ENCODE peak calls at places on chromosomes 13 and 19, in five cellular contexts. V is Calu3, L is choroid plexus epithelial cell, T is epithelial cell of esophagus, A is bronchial epithelial cell. W is an unnamed sample.

GRCh38 chr13:47813683-47814082 is 187.4 kb downstream of the SUCLA2 start:
- DNase-seq in V (no peak), L (no peak), T (no peak), A (no peak), W (no peak)

GRCh38 chr13:99916366-99917103 is 55.0 kb downstream of the ZIC5 start:
- DNase-seq in V (peak), L (peak), T (peak), A (peak), W (no peak)

GRCh38 chr13:91817250-91817649 is 418.8 kb downstream of the GPC5 start:
- DNase-seq in V (no peak), L (peak), T (no peak), A (no peak), W (no peak)

GRCh38 chr19:34990578-34991192 is 9.4 kb upstream of the GRAMD1A start:
- DNase-seq in V (no peak), L (no peak), T (no peak), A (no peak), W (no peak)

GRCh38 chr13:98975822-98976261 is 2.0 kb downstream of the DOCK9 start:
- DNase-seq in V (no peak), L (peak), T (peak), A (no peak), W (no peak)

GRCh38 chr13:95301947-95302386 is 716 bp upstream of the ABCC4 start:
- DNase-seq in V (no peak), L (no peak), T (no peak), A (no peak), W (no peak)

GRCh38 chr19:18649371-18650047 is 12.7 kb downstream of the KLHL26 start:
- DNase-seq in V (no peak), L (peak), T (peak), A (peak), W (peak)

GRCh38 chr19:5290336-5291262 is 50.0 kb downstream of the PTPRS start:
- DNase-seq in V (no peak), L (no peak), T (no peak), A (no peak), W (no peak)

GRCh38 chr19:48962849-48963165 is 2.3 kb upstream of the FTL start:
- DNase-seq in V (no peak), L (no peak), T (no peak), A (no peak), W (no peak)

GRCh38 chr13:90867336-90867683 is 480.2 kb upstream of the MIR17HG start:
- DNase-seq in V (peak), L (peak), T (peak), A (peak), W (peak)

GRCh38 chr13:98798849-98799645 is 46.6 kb upstream of the SLC15A1 start:
- DNase-seq in V (no peak), L (peak), T (no peak), A (no peak), W (no peak)

GRCh38 chr13:94247890-94248289 is 231.6 kb downstream of the DCT start:
- DNase-seq in V (no peak), L (no peak), T (peak), A (no peak), W (no peak)

GRCh38 chr19:39916851-39917396 is 17.5 kb downstream of the FCGBP start:
- DNase-seq in V (no peak), L (peak), T (no peak), A (no peak), W (no peak)

GRCh38 chr19:23403581-23404324 is 8.5 kb upstream of the ZNF91 start:
- DNase-seq in V (no peak), L (no peak), T (no peak), A (no peak), W (no peak)

GRCh38 chr19:15154002-15154612 is 46.7 kb downstream of the NOTCH3 start:
- DNase-seq in V (peak), L (peak), T (peak), A (peak), W (peak)

GRCh38 chr19:12838182-12838890 is at the start of gene MAST1:
- DNase-seq in V (peak), L (no peak), T (peak), A (no peak), W (peak)

GRCh38 chr13:21034602-21035190 is 26.7 kb downstream of the LATS2 start:
- DNase-seq in V (peak), L (peak), T (no peak), A (no peak), W (no peak)
- TF ChIP-seq CTCF in V (no peak), L (peak), T (no peak), A (no peak), W (peak)

DNA sequence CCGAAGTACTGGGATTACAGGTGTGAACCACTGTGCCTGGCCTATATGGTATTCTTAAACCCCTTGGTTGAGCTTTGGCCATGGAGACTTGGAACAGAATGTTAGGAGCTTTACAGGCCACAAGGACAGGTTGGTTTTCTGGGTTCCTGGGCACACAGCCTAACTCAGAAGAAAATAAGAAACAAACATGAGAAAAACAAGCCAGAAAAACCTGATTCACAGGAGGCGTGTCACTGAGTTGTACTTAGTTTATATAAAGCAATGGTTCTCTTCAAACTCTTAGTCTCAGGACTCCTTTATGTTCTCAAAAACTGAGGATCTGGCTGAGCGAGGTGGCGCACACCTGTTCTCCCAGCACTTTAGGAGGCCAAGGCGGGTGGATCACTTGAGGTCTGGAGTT is 125.1 kb upstream of the SPATA13 start:
- DNase-seq in V (no peak), L (no peak), T (peak), A (no peak), W (no peak)
- TF ChIP-seq CTCF in V (no peak), L (no peak), T (no peak), A (no peak), W (no peak)

DNA sequence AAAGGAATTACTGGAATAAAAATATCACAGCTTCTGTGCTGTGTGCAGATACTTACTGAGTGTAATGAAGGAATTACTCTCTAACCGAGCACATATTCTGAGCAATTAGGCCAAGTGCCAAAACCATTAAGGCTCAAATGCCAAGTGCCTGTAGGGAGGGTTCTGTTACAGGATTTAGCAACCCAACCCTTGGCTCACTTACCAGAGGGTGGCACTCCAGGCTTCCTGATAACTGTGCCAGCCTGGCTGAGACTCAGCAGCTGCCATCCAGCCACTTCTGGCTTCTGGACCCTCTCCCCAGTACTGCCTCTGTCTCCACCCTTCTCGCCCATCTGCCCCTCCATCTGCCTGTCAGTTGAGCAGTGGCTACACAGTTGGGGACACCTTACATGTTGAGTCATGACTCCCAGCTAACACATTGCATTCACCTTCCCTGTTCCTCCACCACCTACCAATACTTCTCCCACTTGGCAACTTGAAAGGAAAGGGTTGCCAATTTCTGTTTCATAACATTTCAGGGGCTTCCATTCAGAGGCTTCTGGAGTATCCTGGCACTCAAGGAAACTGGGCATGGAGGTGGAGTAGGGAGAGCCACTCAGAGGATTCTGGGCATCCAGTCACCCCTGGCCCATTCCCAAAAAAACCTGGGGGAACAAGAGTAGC is 110.5 kb downstream of the COG6 start:
- DNase-seq in V (peak), L (peak), T (peak), A (peak), W (no peak)
- TF ChIP-seq CTCF in V (no peak), L (peak), T (peak), A (peak), W (no peak)

GRCh38 chr19:42634409-42635232 is 39.9 kb upstream of the CEACAM8 start:
- DNase-seq in V (peak), L (peak), T (peak), A (peak), W (no peak)
- TF ChIP-seq CTCF in V (peak), L (peak), T (peak), A (peak), W (peak)

GRCh38 chr13:25980255-25980654 is 71.6 kb downstream of the SHISA2 start:
- DNase-seq in V (peak), L (peak), T (peak), A (no peak), W (no peak)
- TF ChIP-seq CTCF in V (no peak), L (peak), T (peak), A (no peak), W (peak)